ENCODE peak calls at places on chromosomes 5 and 9, in four cellular contexts. I is mesenchymal stem cell; E is naive B cell; R is stimulated activated CD8-positive, alpha-beta memory T cell treated with anti-CD3 and anti-CD28 coated beads, Interleukin-15, amount 100 ng/mL, for 4 hours. X is an unnamed sample.

GRCh38 chr5:10543585-10544040 is 20.3 kb upstream of the ANKRD33B start:
- DNase-seq in I (no peak), R (no peak), E (no peak), X (no peak)

GRCh38 chr9:95437559-95437958 is 79.2 kb downstream of the PTCH1 start:
- DNase-seq in E (no peak), I (no peak), R (no peak), X (no peak)

GRCh38 chr5:1316588-1316902 is 21.7 kb upstream of the TERT start:
- DNase-seq in I (no peak), E (no peak), R (no peak), X (no peak)

GRCh38 chr5:78647838-78648358 is 674 bp downstream of the LHFPL2 start:
- DNase-seq in E (no peak), R (no peak), I (peak; percentile 73), X (peak; percentile 52)

GRCh38 chr9:127059030-127059429 is 63.4 kb downstream of the ANGPTL2 start:
- DNase-seq in I (no peak), E (no peak), R (no peak), X (no peak)

GRCh38 chr5:154860123-154860522 is 1.7 kb downstream of the CNOT8 start:
- DNase-seq in I (peak; percentile 77), R (no peak), E (no peak), X (peak; percentile 80)

GRCh38 chr5:123125172-123125508 is 36.1 kb downstream of the PRDM6 start:
- DNase-seq in E (no peak), I (peak; percentile 67), R (no peak), X (peak; percentile 75)

GRCh38 chr5:32462618-32463017 is 18.1 kb upstream of the ZFR start:
- DNase-seq in E (no peak), R (peak; percentile 2), I (peak; percentile 48), X (peak; percentile 52)

GRCh38 chr9:116686693-116687073 is 422 bp upstream of the TRIM32 start:
- DNase-seq in I (no peak), R (no peak), E (no peak), X (no peak)

GRCh38 chr5:159817262-159818029 is 98.8 kb upstream of the ADRA1B start:
- DNase-seq in R (no peak), E (no peak), I (no peak), X (peak; percentile 56)

GRCh38 chr9:742914-743594 is 98.4 kb upstream of the DMRT1 start:
- DNase-seq in R (no peak), I (no peak), E (no peak), X (no peak)

GRCh38 chr5:144549580-144549979 is 378.9 kb downstream of the KCTD16 start:
- DNase-seq in I (peak; percentile 90), R (no peak), E (no peak), X (peak; percentile 99)

GRCh38 chr5:56664025-56664424 is 151.3 kb upstream of the MAP3K1 start:
- DNase-seq in I (no peak), R (no peak), E (no peak), X (no peak)

GRCh38 chr9:107750741-107751521 is 261.4 kb upstream of the KLF4 start:
- DNase-seq in E (no peak), I (peak; percentile 98), R (no peak), X (peak; percentile 98)

GRCh38 chr9:98344581-98344980 is 89.1 kb upstream of the TBC1D2 start:
- DNase-seq in I (no peak), E (no peak), R (no peak), X (no peak)

GRCh38 chr5:58015175-58015574 is 444.7 kb downstream of the PLK2 start:
- DNase-seq in I (peak; percentile 0), R (no peak), E (no peak), X (no peak)

GRCh38 chr5:83815661-83816060 is 95.0 kb upstream of the HAPLN1 start:
- DNase-seq in I (no peak), E (no peak), R (no peak), X (no peak)

GRCh38 chr9:87497604-87498045 is at the start of gene DAPK1:
- DNase-seq in I (peak; percentile 43), R (no peak), E (no peak), X (peak; percentile 59)

GRCh38 chr5:178576591-178577351 is 13.4 kb downstream of the COL23A1 start:
- DNase-seq in R (no peak), E (no peak), I (no peak), X (no peak)

GRCh38 chr9:97052735-97053134 is 13.8 kb upstream of the CTSV start:
- DNase-seq in I (no peak), E (no peak), R (no peak), X (no peak)

GRCh38 chr5:66553368-66553912 is 42.8 kb upstream of the MAST4 start:
- DNase-seq in E (no peak), I (no peak), R (no peak), X (no peak)

GRCh38 chr5:173613433-173614144 is 2.9 kb downstream of the BOD1 start:
- DNase-seq in I (no peak), R (no peak), E (no peak), X (no peak)

GRCh38 chr9:87497080-87497603 is 525 bp upstream of the DAPK1 start:
- DNase-seq in E (no peak), I (no peak), R (no peak), X (no peak)

GRCh38 chr5:176559683-176560082 is 10.5 kb downstream of the CDHR2 start:
- DNase-seq in I (no peak), E (peak; percentile 20), R (no peak), X (no peak)